ENCODE peak calls at places on chromosomes 1 and 21, in five cellular contexts. H, S, G, O and Z are unnamed samples.
A peak's percentile ranks its signal among the peaks of the same experiment; 100 is the strongest.

GRCh38 chr1:14653461-14653960 is 55.0 kb downstream of the KAZN start:
- DNase-seq in H (no peak), S (no peak), G (no peak), O (no peak), Z (no peak)

GRCh38 chr1:89203166-89203565 is 4.4 kb upstream of the GBP4 start:
- DNase-seq in H (peak; percentile 29), S (no peak), G (no peak), O (peak; percentile 27), Z (no peak)

GRCh38 chr1:87826639-87827345 is 498.1 kb downstream of the LMO4 start:
- DNase-seq in H (peak; percentile 39), S (no peak), G (peak; percentile 39), O (peak; percentile 37), Z (peak; percentile 62)

GRCh38 chr1:207248544-207249206 is 72.8 kb upstream of the CD55 start:
- DNase-seq in H (no peak), S (no peak), G (no peak), O (no peak), Z (peak; percentile 4)

GRCh38 chr1:35557118-35557610 is at the start of gene KIAA0319L:
- DNase-seq in H (no peak), S (peak; percentile 62), G (no peak), O (no peak), Z (no peak)

GRCh38 chr21:18460979-18461378 is 57.4 kb upstream of the TMPRSS15 start:
- DNase-seq in H (no peak), S (no peak), G (no peak), O (no peak), Z (peak; percentile 40)

GRCh38 chr1:235702412-235702811 is 52.8 kb upstream of the GNG4 start:
- DNase-seq in H (no peak), S (no peak), G (no peak), O (no peak), Z (no peak)

GRCh38 chr1:198892065-198892464 is 253.2 kb downstream of the PTPRC start:
- DNase-seq in H (no peak), S (no peak), G (no peak), O (no peak), Z (no peak)

GRCh38 chr1:111571987-111572386 is 47.6 kb upstream of the RAP1A start:
- DNase-seq in H (no peak), S (no peak), G (no peak), O (peak; percentile 38), Z (no peak)

GRCh38 chr1:170218261-170218660 is 72.5 kb downstream of the NTMT2 start:
- DNase-seq in H (no peak), S (no peak), G (no peak), O (no peak), Z (no peak)

GRCh38 chr1:16077430-16078245 is 4.2 kb upstream of the FAM131C start:
- DNase-seq in H (no peak), S (no peak), G (no peak), O (no peak), Z (no peak)

GRCh38 chr1:208242186-208242585 is 2.0 kb downstream of the PLXNA2 start:
- DNase-seq in H (no peak), S (no peak), G (no peak), O (no peak), Z (no peak)

GRCh38 chr1:108816049-108816882 is 40.6 kb downstream of the AKNAD1 start:
- DNase-seq in H (peak; percentile 88), S (no peak), G (no peak), O (peak; percentile 46), Z (no peak)

GRCh38 chr1:7686301-7686850 is 84.7 kb upstream of the VAMP3 start:
- DNase-seq in H (no peak), S (no peak), G (no peak), O (no peak), Z (no peak)

GRCh38 chr1:27912429-27912828 is 22.4 kb upstream of the SMPDL3B start:
- DNase-seq in H (no peak), S (no peak), G (no peak), O (no peak), Z (no peak)

GRCh38 chr1:108897865-108898720 is 21.3 kb downstream of the GPSM2 start:
- DNase-seq in H (no peak), S (no peak), G (peak; percentile 23), O (peak; percentile 52), Z (peak; percentile 66)

GRCh38 chr1:44733365-44733764 is 2.4 kb upstream of the RNU5D-1 start:
- DNase-seq in H (no peak), S (no peak), G (no peak), O (no peak), Z (no peak)

GRCh38 chr1:37338658-37339057 is 135.7 kb upstream of the ZC3H12A start:
- DNase-seq in H (no peak), S (no peak), G (no peak), O (no peak), Z (no peak)

GRCh38 chr1:43509740-43510375 is 20.8 kb upstream of the PTPRF start:
- DNase-seq in H (no peak), S (no peak), G (peak; percentile 57), O (no peak), Z (no peak)

GRCh38 chr1:44294588-44295007 is 60.5 kb downstream of the ERI3 start:
- DNase-seq in H (peak; percentile 46), S (no peak), G (no peak), O (peak; percentile 80), Z (no peak)

GRCh38 chr1:47970882-47971281 is 26.3 kb downstream of the TRABD2B start:
- DNase-seq in H (no peak), S (no peak), G (no peak), O (no peak), Z (no peak)

GRCh38 chr1:158496379-158496778 is 24.4 kb downstream of the OR10R2 start:
- DNase-seq in H (no peak), S (no peak), G (no peak), O (no peak), Z (peak; percentile 58)

GRCh38 chr1:156808186-156809030 is 8.2 kb downstream of the SH2D2A start:
- DNase-seq in H (no peak), S (no peak), G (no peak), O (no peak), Z (no peak)

GRCh38 chr1:228058981-228059535 is 23.4 kb upstream of the ARF1 start:
- DNase-seq in H (no peak), S (no peak), G (peak; percentile 62), O (no peak), Z (no peak)

GRCh38 chr1:9150582-9151290 is 21.8 kb upstream of the GPR157 start:
- DNase-seq in H (no peak), S (no peak), G (no peak), O (no peak), Z (no peak)

GRCh38 chr1:115665319-115665718 is 23.5 kb downstream of the VANGL1 start:
- DNase-seq in H (no peak), S (no peak), G (no peak), O (no peak), Z (no peak)

GRCh38 chr1:84506729-84507453 is 510 bp upstream of the GNG5 start:
- DNase-seq in H (no peak), S (no peak), G (no peak), O (no peak), Z (peak; percentile 39)

GRCh38 chr1:115717541-115717940 is 51.0 kb downstream of the CASQ2 start:
- DNase-seq in H (no peak), S (peak; percentile 25), G (no peak), O (no peak), Z (peak; percentile 56)

GRCh38 chr1:114353233-114353632 is 157.8 kb downstream of the TRIM33 start:
- DNase-seq in H (peak; percentile 4), S (no peak), G (peak; percentile 29), O (peak; percentile 20), Z (peak; percentile 4)

GRCh38 chr1:192724670-192725069 is 84.2 kb upstream of the RGS2 start:
- DNase-seq in H (no peak), S (no peak), G (no peak), O (no peak), Z (no peak)

GRCh38 chr1:31797216-31797615 is 18.6 kb downstream of the SPOCD1 start:
- DNase-seq in H (no peak), S (no peak), G (no peak), O (no peak), Z (no peak)

GRCh38 chr1:97006044-97006676 is 284.6 kb downstream of the PTBP2 start:
- DNase-seq in H (peak; percentile 15), S (no peak), G (no peak), O (peak; percentile 14), Z (no peak)

GRCh38 chr21:45348591-45349327 is 56.2 kb upstream of the COL18A1 start:
- DNase-seq in H (no peak), S (no peak), G (no peak), O (no peak), Z (no peak)

GRCh38 chr1:158272681-158273080 is 17.0 kb upstream of the CD1C start:
- DNase-seq in H (no peak), S (no peak), G (no peak), O (no peak), Z (no peak)

DNA sequence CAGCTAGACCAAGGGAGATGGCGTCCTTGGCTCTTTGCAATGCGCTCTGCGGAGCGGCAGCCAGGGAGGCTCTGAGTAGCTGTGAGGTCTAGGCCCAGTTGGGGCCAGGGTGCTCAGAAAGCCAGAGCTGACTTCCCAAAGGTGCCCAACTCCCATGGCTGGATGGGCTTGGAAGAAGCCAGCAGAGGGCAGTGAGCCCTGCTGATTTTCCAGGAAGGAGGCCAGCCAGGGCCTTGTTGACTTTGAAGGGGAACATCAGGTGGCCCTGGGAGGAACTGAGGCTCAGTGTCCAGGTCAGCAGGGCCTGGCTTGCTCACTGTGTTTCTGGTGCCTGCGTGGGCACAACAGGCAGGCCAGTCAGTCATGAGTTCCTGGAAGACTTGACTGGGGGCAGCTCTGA is 27.1 kb downstream of the CDCP2 start:
- DNase-seq in H (no peak), S (no peak), G (no peak), O (no peak), Z (no peak)
- TF ChIP-seq CTCF in H (peak; percentile 41), S (no peak), G (no peak), O (peak; percentile 65), Z (no peak)

GRCh38 chr21:39675595-39675994 is 62.9 kb downstream of the B3GALT5 start:
- DNase-seq in H (no peak), S (no peak), G (no peak), O (no peak), Z (no peak)
- TF ChIP-seq CTCF in H (no peak), S (no peak), G (no peak), O (no peak), Z (no peak)

GRCh38 chr1:148362141-148362929 is 120.8 kb downstream of the PPIAL4G start:
- DNase-seq in H (no peak), S (no peak), G (no peak), O (no peak), Z (no peak)
- TF ChIP-seq CTCF in H (no peak), S (no peak), G (no peak), O (no peak), Z (no peak)

GRCh38 chr1:51439895-51440294 is 79.2 kb downstream of the EPS15 start:
- DNase-seq in H (no peak), S (no peak), G (no peak), O (no peak), Z (no peak)
- TF ChIP-seq CTCF in H (no peak), S (no peak), G (no peak), O (no peak), Z (no peak)